ENCODE peak calls at places on chromosomes 16 and 17, in seven cellular contexts. S is bronchial epithelial cell, R is neural progenitor cell, K is esophagus muscularis mucosa, O is progenitor cell of endocrine pancreas, W is RWPE1, U is GM06990. H is an unnamed sample.

GRCh38 chr17:69235338-69236058 is 6.9 kb upstream of the ABCA10 start:
- DNase-seq in O (peak), R (peak), S (peak), U (peak), K (peak), W (peak), H (peak)

GRCh38 chr17:27657620-27658019 is 26.6 kb downstream of the LGALS9 start:
- DNase-seq in R (peak), U (no peak), K (no peak), S (peak), O (no peak), W (no peak), H (no peak)

GRCh38 chr17:70157151-70157550 is 12.2 kb upstream of the KCNJ2 start:
- DNase-seq in K (no peak), W (no peak), S (no peak), R (no peak), U (no peak), O (no peak), H (no peak)

GRCh38 chr16:9647981-9648701 is 534.1 kb downstream of the GRIN2A start:
- DNase-seq in R (peak), W (peak), K (peak), O (no peak), S (peak), U (no peak), H (no peak)

GRCh38 chr17:6178959-6179358 is 108.8 kb downstream of the WSCD1 start:
- DNase-seq in S (no peak), O (no peak), K (no peak), R (no peak), W (no peak), U (no peak), H (no peak)

GRCh38 chr17:64406321-64407200 is 15.9 kb upstream of the PECAM1 start:
- DNase-seq in W (no peak), O (no peak), K (no peak), R (peak), S (no peak), U (no peak), H (no peak)

GRCh38 chr16:83160609-83161008 is 533.8 kb downstream of the CDH13 start:
- DNase-seq in U (no peak), O (no peak), S (no peak), R (no peak), K (no peak), W (no peak), H (no peak)

GRCh38 chr17:55171634-55172328 is 93.0 kb upstream of the HLF start:
- DNase-seq in K (no peak), R (no peak), S (peak), U (no peak), O (no peak), W (no peak), H (no peak)

GRCh38 chr16:70251651-70252354 is at the start of gene EXOSC6:
- DNase-seq in U (peak), W (peak), S (peak), R (peak), O (peak), K (peak), H (peak)

GRCh38 chr17:20046629-20047028 is 37.5 kb downstream of the SPECC1 start:
- DNase-seq in R (no peak), U (no peak), K (no peak), W (no peak), O (no peak), S (no peak), H (no peak)

GRCh38 chr17:31609331-31609730 is 217.9 kb downstream of the RAB11FIP4 start:
- DNase-seq in O (no peak), S (no peak), K (no peak), W (no peak), U (no peak), R (no peak), H (no peak)

GRCh38 chr17:72373910-72374741 is 253.3 kb downstream of the SOX9 start:
- DNase-seq in W (no peak), O (no peak), U (no peak), K (no peak), R (peak), S (no peak), H (no peak)

GRCh38 chr16:30760577-30761426 is 1.1 kb downstream of the CFAP119 start:
- DNase-seq in R (no peak), U (no peak), W (no peak), K (no peak), O (no peak), S (no peak), H (no peak)

GRCh38 chr17:72121164-72122001 is 563 bp downstream of the SOX9 start:
- DNase-seq in O (peak), S (peak), R (peak), K (no peak), W (peak), U (peak), H (no peak)

GRCh38 chr17:61474235-61474927 is 22.2 kb downstream of the TBX4 start:
- DNase-seq in O (no peak), W (peak), U (no peak), R (no peak), K (no peak), S (peak), H (no peak)

GRCh38 chr16:78709137-78709871 is 609.9 kb downstream of the WWOX start:
- DNase-seq in W (no peak), R (peak), U (no peak), K (no peak), O (no peak), S (no peak), H (no peak)

GRCh38 chr17:1750628-1751027 is 8.0 kb downstream of the SERPINF2 start:
- DNase-seq in S (no peak), K (no peak), U (no peak), R (no peak), W (no peak), O (no peak), H (no peak)

GRCh38 chr17:45431531-45432404 is 902 bp downstream of the ARHGAP27 start:
- DNase-seq in O (peak), R (peak), U (peak), S (peak), K (no peak), W (peak), H (peak)

GRCh38 chr16:59878999-59879398 is 1144.9 kb upstream of the GOT2 start:
- DNase-seq in W (no peak), R (no peak), O (no peak), K (no peak), U (no peak), S (no peak), H (no peak)

GRCh38 chr16:82197540-82198240 is 27.7 kb upstream of the MPHOSPH6 start:
- DNase-seq in K (no peak), R (no peak), S (peak), U (no peak), W (peak), O (no peak), H (no peak)

GRCh38 chr17:49454050-49454449 is 39.4 kb upstream of the PHB1 start:
- DNase-seq in R (peak), U (no peak), O (no peak), W (no peak), S (no peak), K (no peak), H (no peak)

GRCh38 chr17:63946440-63947363 is 14.6 kb upstream of the CD79B start:
- DNase-seq in W (peak), O (peak), K (no peak), U (peak), R (peak), S (peak), H (peak)

GRCh38 chr17:76903631-76904030 is 35.4 kb downstream of the MGAT5B start:
- DNase-seq in S (no peak), U (no peak), K (no peak), R (no peak), W (no peak), O (no peak), H (no peak)

GRCh38 chr16:3745751-3746355 is 28.5 kb upstream of the TRAP1 start:
- DNase-seq in S (no peak), O (no peak), W (no peak), U (no peak), R (no peak), K (no peak), H (no peak)

GRCh38 chr17:4364622-4365041 is 1.8 kb downstream of the UBE2G1 start:
- DNase-seq in U (no peak), K (no peak), R (no peak), O (no peak), S (no peak), W (no peak), H (no peak)

DNA sequence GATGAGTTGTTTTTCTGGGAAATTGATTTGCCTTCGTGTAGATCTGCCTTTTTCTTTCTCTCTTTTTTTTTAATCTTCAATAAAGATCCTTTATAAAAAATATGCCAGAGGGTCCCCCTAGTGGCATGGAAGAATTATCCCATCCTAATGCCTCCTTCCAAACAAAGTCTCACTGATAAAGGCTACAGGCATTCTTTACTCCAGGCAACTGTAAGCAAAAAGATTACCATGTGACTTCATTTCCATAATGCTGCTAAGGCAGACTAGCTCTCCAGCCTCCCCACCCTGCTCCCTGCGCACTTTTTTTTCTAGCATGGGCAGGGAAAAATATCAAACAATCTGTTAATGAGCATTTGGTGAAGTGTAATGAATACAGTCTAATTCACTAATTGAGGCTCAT is 220.2 kb upstream of the CDH8 start:
- DNase-seq in K (no peak), S (peak), U (no peak), W (peak), R (peak), O (no peak), H (no peak)
- TF ChIP-seq CTCF in K (peak), S (peak), U (no peak), W (peak), R (peak), O (peak), H (no peak)

GRCh38 chr17:38456031-38456815 is 28.0 kb downstream of the ARHGAP23 start:
- DNase-seq in S (no peak), O (no peak), U (no peak), K (no peak), R (peak), W (no peak), H (no peak)
- TF ChIP-seq CTCF in S (no peak), O (peak), U (peak), K (no peak), R (peak), W (no peak), H (no peak)

DNA sequence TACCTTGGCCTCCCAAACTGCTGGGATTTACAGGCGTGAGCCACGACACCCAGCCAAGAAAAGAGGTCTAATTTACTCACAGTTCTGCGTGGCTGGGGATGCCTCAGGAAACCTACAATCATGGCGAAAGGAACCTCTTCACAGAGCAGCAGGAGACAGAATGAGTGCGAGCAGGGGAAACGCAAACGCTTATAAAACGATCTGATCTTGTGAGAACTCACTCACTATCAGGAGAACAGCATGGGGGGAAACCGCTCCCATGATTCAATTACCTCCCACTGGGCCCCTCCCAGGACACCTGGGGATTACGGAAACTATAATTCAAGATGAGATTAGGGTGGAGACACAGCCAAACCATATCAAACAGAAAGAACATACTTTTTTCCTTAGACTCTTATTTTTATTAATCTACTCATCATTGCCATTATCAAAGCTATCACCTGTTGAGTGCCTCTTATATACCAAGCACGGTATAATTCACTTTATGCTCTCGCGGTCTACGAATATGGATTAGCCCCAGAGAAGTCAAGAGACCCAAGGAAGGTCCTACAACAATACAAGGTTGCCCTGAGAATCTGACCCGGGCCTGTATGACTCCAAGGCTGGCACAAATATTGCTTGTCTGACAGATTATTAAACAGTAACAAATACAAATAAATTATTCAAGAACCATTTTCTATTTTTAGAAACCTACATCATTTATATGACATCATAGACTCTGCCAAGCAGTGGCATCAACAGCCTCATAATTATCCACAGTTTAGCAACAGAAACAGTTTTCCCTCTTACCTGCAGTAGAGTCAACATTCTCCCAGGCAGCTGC is 2.4 kb downstream of the POLR3K start:
- DNase-seq in W (no peak), O (no peak), R (no peak), S (no peak), U (no peak), K (no peak), H (no peak)
- TF ChIP-seq CTCF in W (no peak), O (no peak), R (no peak), S (no peak), U (no peak), K (no peak), H (no peak)

DNA sequence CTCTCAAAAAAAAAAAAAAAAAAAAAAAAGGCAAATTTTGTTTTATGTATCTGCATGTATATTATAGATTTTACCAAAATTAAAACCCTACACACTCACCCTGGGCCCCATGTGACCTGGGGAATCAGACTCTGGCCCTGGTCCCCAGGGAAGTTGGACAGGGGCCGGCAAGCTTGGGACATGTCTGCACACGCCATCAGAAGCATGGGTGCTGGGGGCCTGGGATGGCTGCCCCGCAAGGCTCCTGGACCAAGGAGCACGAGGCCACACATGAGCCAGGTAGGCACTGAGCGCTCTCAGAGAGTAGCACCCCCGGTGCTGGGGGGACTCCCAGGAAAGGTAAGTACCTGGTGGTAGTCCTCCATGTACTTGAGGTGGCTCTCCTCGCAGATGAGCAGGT is 39.6 kb downstream of the PPL start:
- DNase-seq in U (no peak), K (no peak), O (no peak), R (no peak), S (no peak), W (no peak), H (no peak)
- TF ChIP-seq CTCF in U (no peak), K (no peak), O (no peak), R (no peak), S (no peak), W (no peak), H (no peak)